ENCODE peak calls at places on chromosomes 7 and 10, in eight cellular contexts. D, M, X, R, T, B, O and Z are unnamed samples.
A peak's percentile ranks its signal among the peaks of the same experiment; 100 is the strongest.

GRCh38 chr7:75743455-75743859 is 4.7 kb upstream of the HIP1 start:
- DNase-seq in D (no peak), M (no peak), X (no peak), R (peak; percentile 52), T (peak; percentile 44), B (peak; percentile 34), O (no peak), Z (no peak)

GRCh38 chr10:14466256-14466655 is 135.5 kb upstream of the FRMD4A start:
- DNase-seq in D (peak; percentile 49), M (no peak), X (no peak), R (no peak), T (no peak), B (no peak), O (no peak), Z (no peak)

GRCh38 chr10:108862691-108863350 is 1060.5 kb downstream of the XPNPEP1 start:
- DNase-seq in D (peak; percentile 69), M (no peak), X (no peak), R (no peak), T (no peak), B (no peak), O (no peak), Z (no peak)

GRCh38 chr10:75186310-75186709 is 24.3 kb upstream of the VDAC2 start:
- DNase-seq in D (no peak), M (no peak), X (no peak), R (no peak), T (no peak), B (no peak), O (no peak), Z (no peak)

GRCh38 chr10:113113241-113113640 is 163.2 kb downstream of the TCF7L2 start:
- DNase-seq in D (no peak), M (no peak), X (no peak), R (no peak), T (no peak), B (no peak), O (no peak), Z (no peak)

GRCh38 chr7:109003742-109004141 is 434.1 kb downstream of the DNAJB9 start:
- DNase-seq in D (no peak), M (no peak), X (no peak), R (peak; percentile 13), T (no peak), B (no peak), O (no peak), Z (no peak)

GRCh38 chr7:76302299-76303056 is at the start of gene HSPB1:
- DNase-seq in D (peak; percentile 84), M (peak; percentile 77), X (peak; percentile 90), R (peak; percentile 95), T (peak; percentile 96), B (peak; percentile 94), O (peak; percentile 98), Z (peak; percentile 43)

GRCh38 chr10:121112618-121113384 is 261.6 kb downstream of the WDR11 start:
- DNase-seq in D (no peak), M (no peak), X (peak; percentile 49), R (peak; percentile 32), T (no peak), B (no peak), O (no peak), Z (no peak)

GRCh38 chr10:100886099-100886498 is 26.7 kb upstream of the SLF2 start:
- DNase-seq in D (no peak), M (no peak), X (no peak), R (no peak), T (no peak), B (no peak), O (no peak), Z (no peak)

GRCh38 chr7:20831976-20832375 is 45.3 kb upstream of the SP8 start:
- DNase-seq in D (no peak), M (no peak), X (peak; percentile 37), R (no peak), T (no peak), B (no peak), O (no peak), Z (no peak)

GRCh38 chr10:79104264-79104954 is 35.6 kb downstream of the ZMIZ1 start:
- DNase-seq in D (peak; percentile 51), M (no peak), X (no peak), R (peak; percentile 72), T (peak; percentile 54), B (peak; percentile 92), O (peak; percentile 87), Z (no peak)

GRCh38 chr7:106289848-106290247 is 5.1 kb upstream of the NAMPT start:
- DNase-seq in D (peak; percentile 48), M (no peak), X (no peak), R (no peak), T (peak; percentile 55), B (no peak), O (no peak), Z (no peak)

DNA sequence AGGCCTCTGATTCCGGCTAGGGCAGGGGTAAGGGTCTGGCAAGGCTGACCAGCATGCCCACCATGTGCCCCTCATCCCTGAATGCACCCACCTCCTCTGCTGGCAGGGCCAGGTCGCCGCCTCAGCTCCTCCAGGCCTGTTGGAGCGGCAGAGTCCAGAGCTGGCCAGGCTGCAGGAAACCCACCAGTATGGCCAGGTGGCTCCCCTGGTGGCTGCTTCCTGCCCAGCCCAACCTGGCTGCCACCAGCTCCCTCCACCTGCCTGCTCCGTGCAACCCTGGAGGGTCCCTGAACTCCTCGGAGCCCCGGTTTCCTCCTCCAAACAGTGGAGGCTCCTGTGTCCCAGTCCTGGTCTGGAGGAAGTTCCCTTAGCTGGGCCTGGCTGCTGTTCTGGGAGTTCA is 39.6 kb downstream of the MICALL2 start:
- DNase-seq in D (no peak), M (no peak), X (peak; percentile 60), R (no peak), T (no peak), B (no peak), O (no peak), Z (no peak)
- TF ChIP-seq CTCF in D (no peak), M (no peak), X (peak; percentile 20), R (no peak), T (no peak), B (no peak), O (no peak), Z (no peak)

DNA sequence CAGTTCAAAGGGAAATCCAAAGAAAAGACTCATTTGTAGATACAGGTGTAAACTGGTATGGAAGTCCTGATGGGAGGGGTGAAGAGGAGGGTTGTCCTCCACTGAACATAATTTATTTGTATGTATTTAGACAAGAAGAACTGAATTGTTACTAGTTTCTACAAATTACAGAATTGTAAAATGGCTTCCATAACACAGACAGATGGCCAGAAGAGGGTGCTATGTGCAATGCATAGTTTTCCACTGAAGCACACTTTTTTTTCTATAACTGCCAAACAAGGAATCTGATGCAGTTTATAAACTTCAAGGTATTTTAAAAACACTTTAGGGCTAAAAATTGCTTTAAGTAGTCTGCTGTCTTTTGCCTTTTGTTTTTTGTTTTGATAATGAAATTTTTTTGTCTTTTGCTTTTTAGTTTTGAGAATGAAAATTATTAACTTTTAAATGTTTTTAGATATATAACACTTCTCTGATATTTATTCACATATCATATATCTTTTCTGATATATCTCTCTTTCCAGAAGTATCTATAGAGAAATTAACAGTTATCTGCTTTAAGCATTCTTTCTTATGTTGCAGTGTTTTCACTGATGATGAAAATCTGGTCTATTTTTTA is 58.5 kb downstream of the PHYHIPL start:
- DNase-seq in D (peak; percentile 58), M (no peak), X (peak; percentile 54), R (peak; percentile 64), T (peak; percentile 65), B (no peak), O (no peak), Z (no peak)
- TF ChIP-seq CTCF in D (peak; percentile 62), M (peak; percentile 62), X (peak; percentile 81), R (peak; percentile 75), T (peak; percentile 64), B (peak; percentile 49), O (peak; percentile 38), Z (no peak)

GRCh38 chr10:131943021-131943814 is 38.5 kb downstream of the BNIP3 start:
- DNase-seq in D (no peak), M (no peak), X (peak; percentile 78), R (peak; percentile 20), T (peak; percentile 37), B (no peak), O (no peak), Z (no peak)
- TF ChIP-seq CTCF in D (peak; percentile 36), M (peak; percentile 33), X (peak; percentile 64), R (peak; percentile 39), T (peak; percentile 21), B (peak; percentile 10), O (peak; percentile 48), Z (peak; percentile 35)

DNA sequence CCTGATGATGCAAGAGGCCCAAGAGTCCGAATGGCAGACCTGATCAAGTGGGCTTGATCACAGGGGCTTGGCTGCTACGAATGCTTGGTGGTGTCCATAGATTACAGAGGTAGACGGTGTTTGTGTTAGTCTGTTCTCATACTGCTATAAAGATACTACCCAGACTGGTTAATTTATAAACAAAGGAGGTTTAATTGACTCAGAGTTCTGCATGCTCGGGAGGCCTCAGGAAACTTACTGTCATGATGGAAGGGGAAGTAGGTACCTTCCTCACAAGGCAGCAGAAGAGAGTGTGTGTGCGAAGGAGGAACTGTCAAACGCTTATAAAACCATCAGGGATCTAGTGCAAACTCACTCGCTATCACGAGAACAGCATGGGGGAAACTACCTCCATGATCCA is 268.9 kb upstream of the KLF6 start:
- DNase-seq in D (no peak), M (no peak), X (no peak), R (no peak), T (no peak), B (no peak), O (no peak), Z (no peak)
- TF ChIP-seq CTCF in D (no peak), M (no peak), X (no peak), R (no peak), T (no peak), B (no peak), O (no peak), Z (no peak)

GRCh38 chr7:123770378-123770777 is 21.6 kb upstream of the WASL start:
- DNase-seq in D (no peak), M (peak; percentile 81), X (no peak), R (peak; percentile 81), T (peak; percentile 15), B (no peak), O (no peak), Z (no peak)

GRCh38 chr7:123772652-123773051 is 23.8 kb upstream of the WASL start:
- DNase-seq in D (no peak), M (no peak), X (no peak), R (no peak), T (no peak), B (no peak), O (no peak), Z (no peak)

GRCh38 chr7:123769371-123769770 is 20.6 kb upstream of the WASL start:
- DNase-seq in D (peak; percentile 5), M (no peak), X (no peak), R (peak; percentile 77), T (peak; percentile 78), B (peak; percentile 44), O (no peak), Z (no peak)

GRCh38 chr7:123771846-123772245 is 23.0 kb upstream of the WASL start:
- DNase-seq in D (no peak), M (no peak), X (no peak), R (no peak), T (no peak), B (no peak), O (no peak), Z (no peak)

GRCh38 chr7:123771256-123771655 is 22.5 kb upstream of the WASL start:
- DNase-seq in D (no peak), M (no peak), X (no peak), R (no peak), T (no peak), B (no peak), O (no peak), Z (no peak)
- TF ChIP-seq CTCF in D (no peak), M (no peak), X (no peak), R (no peak), T (no peak), B (no peak), O (no peak), Z (no peak)

GRCh38 chr10:86261933-86262665 is 104.5 kb downstream of the GRID1 start:
- DNase-seq in D (no peak), M (no peak), X (peak; percentile 78), R (no peak), T (no peak), B (no peak), O (no peak), Z (no peak)
- TF ChIP-seq CTCF in D (no peak), M (peak; percentile 38), X (peak; percentile 60), R (no peak), T (no peak), B (no peak), O (no peak), Z (no peak)